ENCODE peak calls at places on chromosome 17, in ten cellular contexts. W is stimulated activated naive CD8-positive, alpha-beta T cell treated with anti-CD3 and anti-CD28 coated beads, Interleukin-15, amount 100 ng/mL, for 72 hours; K is Peyer's patch; H is CD4-positive, CD25-positive, alpha-beta regulatory T cell; Y is ovary; N is left ventricle myocardium inferior; B is A549; C is AML-193; J is body of pancreas; M is anterior cingulate cortex. O is an unnamed sample.

GRCh38 chr17:44348234-44348987 is 3.3 kb downstream of the GRN start:
- DNase-seq in M (peak), N (no peak), H (no peak), W (no peak), K (no peak), Y (no peak), J (no peak), B (no peak), C (peak), O (no peak)

GRCh38 chr17:79626156-79626890 is 15.5 kb upstream of the RBFOX3 start:
- DNase-seq in J (no peak), C (no peak), H (no peak), B (no peak), K (peak), M (no peak), N (peak), Y (peak), W (no peak), O (no peak)

GRCh38 chr17:15649861-15650391 is 30.4 kb upstream of the FBXW10B start:
- DNase-seq in N (no peak), W (no peak), H (no peak), J (peak), C (no peak), M (no peak), K (peak), Y (no peak), B (peak), O (peak)

GRCh38 chr17:42651392-42651791 is 7.7 kb upstream of the TUBG2 start:
- DNase-seq in M (no peak), W (no peak), K (no peak), H (no peak), N (no peak), J (no peak), C (no peak), Y (no peak), B (no peak), O (no peak)

GRCh38 chr17:64497565-64498035 is 746 bp upstream of the POLG2 start:
- DNase-seq in Y (no peak), C (no peak), N (no peak), B (no peak), H (no peak), J (no peak), M (no peak), K (no peak), W (no peak), O (no peak)

GRCh38 chr17:74855323-74855722 is 4.4 kb downstream of the GRIN2C start:
- DNase-seq in B (no peak), M (no peak), N (no peak), W (no peak), H (no peak), K (no peak), Y (no peak), J (no peak), C (no peak), O (no peak)

GRCh38 chr17:74633261-74633783 is 9.8 kb upstream of the CD300E start:
- DNase-seq in B (no peak), N (no peak), J (no peak), K (no peak), M (no peak), H (no peak), C (no peak), W (no peak), Y (no peak), O (no peak)

GRCh38 chr17:38871247-38871991 is 1.6 kb downstream of the LASP1 start:
- DNase-seq in K (peak), J (peak), W (peak), N (peak), M (no peak), Y (peak), H (peak), C (peak), B (peak), O (peak)

GRCh38 chr17:41544497-41544896 is 16.4 kb upstream of the KRT19 start:
- DNase-seq in C (no peak), M (peak), N (no peak), W (no peak), B (peak), K (peak), H (no peak), Y (no peak), J (peak), O (peak)

GRCh38 chr17:66737524-66737923 is 97.4 kb upstream of the CACNG5 start:
- DNase-seq in B (no peak), Y (peak), N (peak), C (no peak), H (no peak), J (peak), M (peak), W (no peak), K (no peak), O (no peak)

GRCh38 chr17:29149431-29150064 is 30.6 kb downstream of the MYO18A start:
- DNase-seq in M (no peak), K (no peak), H (no peak), W (peak), N (no peak), B (no peak), J (peak), Y (peak), C (peak), O (peak)

GRCh38 chr17:63702616-63703015 is 2.7 kb upstream of the LIMD2 start:
- DNase-seq in Y (no peak), N (no peak), B (no peak), M (no peak), C (no peak), W (no peak), H (no peak), J (no peak), K (peak), O (no peak)

GRCh38 chr17:78781339-78782304 is at the start of gene CYTH1:
- DNase-seq in C (peak), M (no peak), J (peak), Y (peak), K (peak), N (peak), W (peak), H (peak), B (peak), O (peak)